ENCODE peak calls at places on chromosomes 12 and 14, in six cellular contexts. F, S, C, T, G and K are unnamed samples. For H3K4me1, the result is how much of the 10 kb centered on the place peaks cover.

GRCh38 chr14:22973217-22974032 is 8.9 kb downstream of the AJUBA start:
- DNase-seq in F (peak), S (peak), C (peak), T (peak), G (no peak), K (peak)

GRCh38 chr14:66635435-66635834 is 127.5 kb downstream of the GPHN start:
- DNase-seq in F (no peak), S (no peak), C (no peak), T (no peak), G (no peak), K (no peak)

GRCh38 chr14:104096318-104096717 is 10.8 kb downstream of the ASPG start:
- DNase-seq in F (no peak), S (no peak), C (no peak), T (no peak), G (no peak), K (no peak)

GRCh38 chr12:98519257-98519907 is 4.0 kb downstream of the TMPO start:
- DNase-seq in F (peak), S (no peak), C (no peak), T (no peak), G (no peak), K (no peak)

GRCh38 chr14:33393895-33394405 is 455.3 kb downstream of the NPAS3 start:
- DNase-seq in F (no peak), S (no peak), C (no peak), T (no peak), G (no peak), K (no peak)

GRCh38 chr14:28656704-28657255 is 109.8 kb upstream of the FOXG1 start:
- DNase-seq in F (no peak), S (no peak), C (no peak), T (no peak), G (peak), K (no peak)

GRCh38 chr12:54581412-54581811 is 7.0 kb downstream of the PPP1R1A start:
- DNase-seq in F (no peak), S (no peak), C (no peak), T (no peak), G (no peak), K (no peak)

GRCh38 chr12:75170786-75171185 is 38.9 kb downstream of the KCNC2 start:
- DNase-seq in F (no peak), S (no peak), C (no peak), T (no peak), G (no peak), K (no peak)

GRCh38 chr12:94973202-94973601 is 30.3 kb downstream of the NDUFA12 start:
- DNase-seq in F (no peak), S (peak), C (no peak), T (peak), G (peak), K (peak)

GRCh38 chr12:59055204-59055839 is 135.0 kb upstream of the LRIG3 start:
- DNase-seq in F (no peak), S (peak), C (no peak), T (peak), G (peak), K (no peak)

GRCh38 chr14:89144642-89145041 is 272.4 kb downstream of the FOXN3 start:
- DNase-seq in F (no peak), S (no peak), C (no peak), T (no peak), G (no peak), K (no peak)

GRCh38 chr12:27289414-27289813 is 43.2 kb upstream of the BMAL2 start:
- DNase-seq in F (no peak), S (no peak), C (no peak), T (no peak), G (peak), K (no peak)

GRCh38 chr12:57591567-57592325 is 754 bp downstream of the PIP4K2C start:
- DNase-seq in F (no peak), S (no peak), C (no peak), T (peak), G (peak), K (peak)

GRCh38 chr12:100858658-100859057 is 64.1 kb downstream of the ANO4 start:
- DNase-seq in F (no peak), S (peak), C (no peak), T (no peak), G (peak), K (no peak)

GRCh38 chr12:47361389-47362031 is 281.8 kb upstream of the AMIGO2 start:
- DNase-seq in F (peak), S (no peak), C (peak), T (no peak), G (no peak), K (peak)

GRCh38 chr14:71616013-71616412 is 316.2 kb upstream of the RGS6 start:
- DNase-seq in F (no peak), S (no peak), C (no peak), T (no peak), G (no peak), K (no peak)

GRCh38 chr12:87813476-87814234 is 215.5 kb downstream of the C12orf50 start:
- DNase-seq in F (no peak), S (peak), C (no peak), T (no peak), G (peak), K (no peak)

GRCh38 chr12:104933128-104933527 is 25.0 kb downstream of the SLC41A2 start:
- DNase-seq in F (no peak), S (no peak), C (no peak), T (no peak), G (no peak), K (no peak)

GRCh38 chr12:72141381-72141780 is 130.8 kb upstream of the TRHDE start:
- DNase-seq in F (no peak), S (no peak), C (no peak), T (no peak), G (no peak), K (peak)

GRCh38 chr14:106201376-106201775 is 675.0 kb downstream of the TMEM121 start:
- DNase-seq in F (no peak), S (no peak), C (no peak), T (no peak), G (no peak), K (no peak)

DNA sequence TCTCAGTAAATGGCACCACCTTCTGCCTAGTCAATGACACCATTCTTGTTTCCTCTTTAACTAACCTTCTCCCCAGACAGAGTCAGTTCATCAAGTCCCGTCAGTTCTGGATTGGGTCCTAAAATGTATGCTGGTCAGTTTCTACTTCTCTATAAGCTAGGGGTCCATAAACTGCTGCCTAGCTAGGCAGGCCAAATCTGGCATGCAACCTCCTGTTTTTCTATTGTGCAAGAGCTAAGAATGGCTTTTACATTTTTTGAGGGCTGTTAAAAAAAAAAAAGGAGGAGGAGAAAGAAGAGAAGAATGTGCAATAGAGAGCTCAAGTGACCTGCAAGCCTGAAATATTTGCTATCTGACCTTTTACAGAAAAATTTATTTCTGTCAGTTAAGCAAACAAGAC is 6.4 kb upstream of the TMED10 start:
- DNase-seq in F (no peak), S (peak), C (no peak), T (peak), G (peak), K (no peak)
- H3K4me1 ChIP-seq in F (under half), S (under half), C (under half), T (under half), G (under half), K (under half)

GRCh38 chr12:124939428-124940142 is 25.1 kb upstream of the UBC start:
- DNase-seq in F (peak), S (peak), C (peak), T (peak), G (peak), K (peak)

GRCh38 chr12:124940393-124941169 is 26.1 kb upstream of the UBC start:
- DNase-seq in F (peak), S (peak), C (peak), T (peak), G (peak), K (peak)

GRCh38 chr12:124940143-124940392 is 25.6 kb upstream of the UBC start:
- DNase-seq in F (no peak), S (no peak), C (no peak), T (no peak), G (no peak), K (no peak)

GRCh38 chr12:124938606-124939427 is 24.4 kb upstream of the UBC start:
- DNase-seq in F (no peak), S (peak), C (no peak), T (peak), G (peak), K (peak)

DNA sequence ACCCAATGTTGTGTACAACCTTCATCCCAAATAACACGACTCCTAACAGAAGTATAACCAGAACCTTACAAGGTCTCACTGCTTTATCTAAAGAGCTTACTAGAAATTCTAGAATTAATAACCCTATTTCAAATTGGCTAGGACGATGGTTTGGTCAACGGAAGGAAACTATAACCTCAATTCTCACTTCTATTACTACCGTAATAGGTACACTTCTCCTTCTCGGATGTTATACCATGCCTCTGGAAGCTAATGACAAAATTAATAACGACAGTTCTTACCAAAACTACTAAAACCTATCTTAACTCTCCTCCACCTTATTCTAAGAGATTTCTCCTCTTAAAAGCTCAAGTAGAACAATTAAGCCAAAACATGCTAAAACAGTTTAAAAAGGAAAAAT is 23.6 kb upstream of the UBC start:
- DNase-seq in F (no peak), S (no peak), C (no peak), T (no peak), G (no peak), K (no peak)
- H3K4me3 ChIP-seq in F (no peak), S (peak), C (peak), T (peak), G (no peak), K (peak)

GRCh38 chr12:68240975-68241374 is 12.4 kb downstream of the IL22 start:
- DNase-seq in F (peak), S (peak), C (peak), T (peak), G (no peak), K (no peak)
- H3K27ac ChIP-seq in F (peak), S (no peak), C (peak), T (peak), G (no peak), K (no peak)

GRCh38 chr12:52900166-52900895 is 4.5 kb downstream of the KRT8 start:
- DNase-seq in F (no peak), S (no peak), C (no peak), T (no peak), G (no peak), K (no peak)
- H3K4me1 ChIP-seq in F (under half), S (under half), C (under half), T (under half), G (under half), K (under half)